ENCODE peak calls at places on chromosome 7, in six cellular contexts. G is GM06990, P is mesendoderm, F is IMR-90, L is tibial artery, J is SK-N-MC. R is an unnamed sample. For H3K36me3, the result is how much of the 10 kb centered on the place peaks cover.

GRCh38 chr7:36312064-36312914 is 77.4 kb upstream of the ANLN start:
- DNase-seq in G (no peak), P (peak), L (no peak), J (no peak), F (no peak), R (no peak)

GRCh38 chr7:150716368-150716767 is at the start of gene GIMAP1:
- DNase-seq in L (peak), G (no peak), J (no peak), F (no peak), P (no peak), R (no peak)

GRCh38 chr7:47610506-47611044 is 28.7 kb upstream of the TNS3 start:
- DNase-seq in J (no peak), L (no peak), G (no peak), F (peak), P (no peak), R (no peak)

GRCh38 chr7:27131390-27131819 is 848 bp upstream of the HOXA4 start:
- DNase-seq in P (no peak), G (no peak), F (no peak), L (no peak), J (no peak), R (no peak)

GRCh38 chr7:158443688-158444483 is 143.7 kb downstream of the PTPRN2 start:
- DNase-seq in J (no peak), F (no peak), G (no peak), L (no peak), P (no peak), R (no peak)

GRCh38 chr7:10934292-10934691 is 39.4 kb upstream of the PHF14 start:
- DNase-seq in G (no peak), J (no peak), F (peak), L (no peak), P (no peak), R (no peak)

GRCh38 chr7:40298421-40298820 is 163.6 kb downstream of the SUGCT start:
- DNase-seq in P (no peak), G (no peak), L (no peak), J (no peak), F (peak), R (no peak)

GRCh38 chr7:155257482-155258232 is 40.0 kb upstream of the INSIG1 start:
- DNase-seq in G (no peak), P (no peak), J (no peak), L (peak), F (no peak), R (peak)

GRCh38 chr7:31526882-31527281 is 13.0 kb downstream of the ITPRID1 start:
- DNase-seq in P (no peak), F (no peak), G (no peak), J (no peak), L (no peak), R (no peak)

GRCh38 chr7:2523461-2523905 is 3.9 kb downstream of the LFNG start:
- DNase-seq in P (peak), G (no peak), F (no peak), L (no peak), J (no peak), R (no peak)

GRCh38 chr7:38929460-38930171 is 20.6 kb upstream of the VPS41 start:
- DNase-seq in G (no peak), P (no peak), F (no peak), J (no peak), L (no peak), R (no peak)

GRCh38 chr7:129969881-129970446 is 17.2 kb upstream of the UBE2H start:
- DNase-seq in P (peak), G (no peak), J (no peak), F (peak), L (no peak), R (no peak)

GRCh38 chr7:94295805-94296204 is 98.9 kb upstream of the COL1A2 start:
- DNase-seq in L (no peak), J (peak), G (no peak), P (no peak), F (peak), R (no peak)

GRCh38 chr7:156376317-156376716 is 264.3 kb upstream of the RNF32 start:
- DNase-seq in J (no peak), P (no peak), L (no peak), G (peak), F (no peak), R (no peak)

GRCh38 chr7:92039900-92040299 is 94.4 kb downstream of the CYP51A1 start:
- DNase-seq in P (no peak), L (no peak), G (no peak), J (no peak), F (no peak), R (no peak)

GRCh38 chr7:405489-406211 is 114.0 kb downstream of the PDGFA start:
- DNase-seq in G (no peak), P (no peak), L (peak), J (no peak), F (no peak), R (peak)

GRCh38 chr7:138387755-138388475 is 72.1 kb upstream of the TRIM24 start:
- DNase-seq in F (no peak), P (no peak), J (no peak), G (peak), L (no peak), R (no peak)

GRCh38 chr7:126803060-126803665 is 449.6 kb downstream of the GRM8 start:
- DNase-seq in J (peak), P (peak), F (peak), L (no peak), G (peak), R (no peak)

GRCh38 chr7:90766814-90767564 is 170.9 kb downstream of the CDK14 start:
- DNase-seq in P (no peak), G (no peak), J (no peak), L (peak), F (peak), R (peak)

GRCh38 chr7:85554294-85554877 is 367.5 kb upstream of the SEMA3D start:
- DNase-seq in L (no peak), F (peak), G (peak), P (peak), J (peak), R (no peak)

DNA sequence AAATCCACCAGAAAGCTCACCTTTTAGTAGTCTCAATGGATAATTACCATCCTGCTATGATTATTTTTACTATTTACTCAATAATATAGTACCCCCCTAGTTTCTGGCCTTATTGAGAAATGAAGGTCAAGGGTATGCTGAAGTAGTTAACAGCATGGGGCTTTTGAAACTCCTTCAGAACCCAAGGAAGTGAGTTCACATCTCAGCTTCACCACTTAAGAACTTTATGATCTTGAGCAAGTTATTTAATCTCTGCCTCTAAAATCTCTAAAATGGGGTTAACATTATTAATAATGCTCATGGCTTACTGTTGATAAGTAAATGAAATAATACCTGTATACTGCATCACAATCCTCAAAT is 5.8 kb downstream of the MTPN start:
- DNase-seq in P (no peak), J (no peak), F (no peak), L (no peak), G (no peak), R (no peak)
- H3K36me3 ChIP-seq in P (under half), J (half or more), F (under half), L (under half), G (under half), R (under half)

GRCh38 chr7:44981035-44981706 is 2.4 kb upstream of the MYO1G start:
- DNase-seq in L (no peak), P (no peak), J (no peak), G (no peak), F (no peak), R (peak)
- H3K36me3 ChIP-seq in L (under half), P (under half), J (half or more), G (under half), F (under half), R (under half)

GRCh38 chr7:100154651-100155491 is 3.7 kb downstream of the TRAPPC14 start:
- DNase-seq in L (no peak), J (no peak), F (no peak), G (no peak), P (peak), R (no peak)

GRCh38 chr7:100153713-100154519 is 4.6 kb downstream of the TRAPPC14 start:
- DNase-seq in L (no peak), J (no peak), F (no peak), P (no peak), G (no peak), R (no peak)

GRCh38 chr7:100156331-100157068 is 2.0 kb downstream of the TRAPPC14 start:
- DNase-seq in J (no peak), L (no peak), F (no peak), P (peak), G (no peak), R (no peak)

GRCh38 chr7:100157069-100157333 is 1.5 kb downstream of the TRAPPC14 start:
- DNase-seq in J (no peak), L (no peak), P (no peak), G (no peak), F (no peak), R (no peak)

DNA sequence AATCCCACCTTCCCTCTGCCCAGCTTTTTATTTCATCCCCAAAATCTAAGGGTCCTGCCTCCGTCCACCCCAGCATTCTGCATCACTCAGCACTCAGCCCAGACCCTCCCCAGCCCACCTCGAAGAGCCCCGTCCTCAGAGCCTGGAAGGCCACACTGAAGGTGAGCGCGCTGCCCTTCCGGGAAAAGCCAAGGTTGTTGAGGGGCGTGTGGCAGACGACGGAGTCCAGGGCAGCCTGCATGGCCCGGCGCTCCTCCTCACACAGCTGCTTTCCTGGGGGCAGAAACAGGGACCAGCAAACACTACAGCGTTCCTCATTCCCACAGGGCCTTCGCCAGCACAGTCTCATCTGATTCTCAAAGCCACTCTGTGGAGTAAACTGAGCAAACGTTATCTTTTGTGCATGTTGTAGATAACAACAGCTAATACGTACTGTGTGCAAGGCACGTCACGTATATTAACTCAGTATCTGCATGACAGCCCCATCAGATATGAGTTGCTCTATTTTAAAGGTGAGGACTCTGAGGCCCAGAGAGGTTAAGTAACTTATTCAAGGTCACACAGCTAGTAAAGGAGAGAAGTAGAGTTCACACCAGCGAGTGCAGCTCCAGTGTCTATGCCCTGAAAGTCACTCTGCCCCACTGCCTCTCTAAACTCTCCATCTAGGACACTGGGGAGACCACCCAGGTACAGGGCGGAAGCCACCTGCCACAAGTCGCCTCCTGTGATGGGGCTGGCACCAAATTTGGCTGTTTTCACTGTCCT is 2.8 kb downstream of the TRAPPC14 start:
- DNase-seq in F (no peak), L (no peak), P (no peak), G (no peak), J (no peak), R (no peak)
- H3K36me3 ChIP-seq in F (under half), L (under half), P (under half), G (under half), J (under half), R (under half)

DNA sequence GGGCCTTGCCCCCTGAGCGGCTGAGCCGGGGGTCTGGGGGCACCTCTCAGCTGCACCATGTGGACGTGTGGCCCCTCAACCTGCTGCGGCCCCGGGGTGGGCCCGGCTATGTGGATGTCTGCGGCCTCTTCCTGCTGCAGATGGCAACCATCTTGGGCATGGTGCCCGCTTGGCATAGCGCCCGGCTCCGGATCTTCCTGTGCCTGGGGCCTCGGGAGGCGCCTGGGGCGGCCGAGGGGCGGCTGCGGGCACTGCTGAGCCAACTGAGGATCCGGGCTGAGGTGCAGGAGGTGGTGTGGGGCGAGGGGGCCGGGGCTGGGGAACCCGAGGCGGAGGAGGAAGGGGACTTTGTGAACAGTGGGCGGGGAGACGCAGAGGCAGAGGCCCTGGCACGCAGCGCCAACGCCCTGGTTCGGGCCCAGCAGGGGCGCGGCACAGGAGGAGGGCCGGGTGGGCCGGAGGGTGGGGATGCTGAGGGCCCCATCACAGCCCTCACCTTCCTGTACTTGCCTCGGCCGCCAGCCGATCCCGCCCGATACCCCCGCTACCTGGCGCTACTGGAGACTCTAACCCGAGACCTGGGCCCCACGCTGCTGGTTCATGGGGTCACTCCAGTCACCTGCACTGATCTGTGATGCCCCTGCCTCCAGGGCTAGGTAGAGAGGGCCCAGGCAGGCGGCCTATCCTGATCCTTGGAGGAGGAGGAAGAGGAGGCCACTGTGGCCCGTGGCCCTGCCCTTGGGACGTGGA is 1.0 kb upstream of the TRIP6 start:
- DNase-seq in J (no peak), F (no peak), L (peak), G (no peak), P (no peak), R (peak)
- H3K36me3 ChIP-seq in J (under half), F (under half), L (under half), G (under half), P (under half), R (under half)

GRCh38 chr7:152128252-152128651 is 102.8 kb downstream of the GALNT11 start:
- DNase-seq in J (no peak), G (no peak), F (no peak), L (no peak), P (no peak), R (no peak)
- H3K36me3 ChIP-seq in J (half or more), G (under half), F (half or more), L (half or more), P (under half), R (under half)